ENCODE peak calls at places on chromosomes 6 and 20, in nine cellular contexts. K, E, P, N, M, C, J, A and H are unnamed samples.

GRCh38 chr6:34627296-34627695 is 69.3 kb downstream of the ILRUN start:
- DNase-seq in K (no peak), E (no peak), P (no peak), N (no peak), M (no peak), C (no peak), J (no peak), A (no peak), H (no peak)

GRCh38 chr6:32082951-32083350 is 26.2 kb downstream of the TNXB start:
- DNase-seq in K (no peak), E (no peak), P (peak), N (no peak), M (no peak), C (no peak), J (peak), A (no peak), H (no peak)

GRCh38 chr20:50237349-50237748 is 46.7 kb downstream of the CEBPB start:
- DNase-seq in K (no peak), E (no peak), P (no peak), N (no peak), M (no peak), C (peak), J (peak), A (no peak), H (no peak)

GRCh38 chr6:45507156-45507555 is 129.4 kb upstream of the SUPT3H start:
- DNase-seq in K (no peak), E (no peak), P (no peak), N (no peak), M (no peak), C (no peak), J (no peak), A (no peak), H (no peak)

GRCh38 chr20:33209789-33210188 is 7.4 kb upstream of the BPIFA3 start:
- DNase-seq in K (no peak), E (no peak), P (peak), N (peak), M (peak), C (peak), J (peak), A (no peak), H (peak)

GRCh38 chr6:21731411-21732031 is 138.0 kb downstream of the SOX4 start:
- DNase-seq in K (no peak), E (no peak), P (peak), N (no peak), M (no peak), C (no peak), J (peak), A (no peak), H (no peak)

GRCh38 chr6:126066068-126067048 is 80.0 kb downstream of the TRMT11 start:
- DNase-seq in K (no peak), E (no peak), P (no peak), N (no peak), M (no peak), C (no peak), J (no peak), A (no peak), H (no peak)

GRCh38 chr6:133254552-133255228 is 13.5 kb downstream of the EYA4 start:
- DNase-seq in K (no peak), E (no peak), P (no peak), N (no peak), M (no peak), C (no peak), J (peak), A (no peak), H (no peak)

GRCh38 chr6:73308712-73309533 is 45.2 kb downstream of the DPPA5 start:
- DNase-seq in K (peak), E (no peak), P (peak), N (no peak), M (no peak), C (no peak), J (peak), A (no peak), H (peak)